ENCODE peak calls at places on chromosomes 7 and 10, in six cellular contexts. L is suprapubic skin, H is mammary epithelial cell, E is hepatocyte, Q is ovary, O is uterus. J is an unnamed sample. For H3K4me1, the result is how much of the 10 kb centered on the place peaks cover.

GRCh38 chr7:130297628-130298027 is 4.7 kb downstream of the CPA4 start:
- DNase-seq in L (no peak), H (no peak), Q (no peak), E (no peak), O (no peak), J (no peak)

GRCh38 chr10:58179238-58179637 is 88.5 kb downstream of the IPMK start:
- DNase-seq in H (peak), O (no peak), L (no peak), E (no peak), Q (no peak), J (no peak)

GRCh38 chr7:66043681-66044497 is 31.7 kb upstream of the ASL start:
- DNase-seq in L (peak), H (no peak), Q (peak), O (peak), E (peak), J (peak)

GRCh38 chr7:31058122-31058521 is 6.0 kb downstream of the ADCYAP1R1 start:
- DNase-seq in E (no peak), Q (no peak), L (no peak), O (no peak), H (peak), J (no peak)

GRCh38 chr7:142445019-142445686 is 187.3 kb upstream of the PRSS58 start:
- DNase-seq in O (no peak), H (no peak), L (no peak), Q (no peak), E (no peak), J (no peak)

GRCh38 chr7:75565129-75565528 is 73.0 kb downstream of the SPDYE5 start:
- DNase-seq in H (peak), E (peak), L (no peak), Q (no peak), O (no peak), J (peak)

GRCh38 chr10:108836362-108836761 is 1086.9 kb downstream of the XPNPEP1 start:
- DNase-seq in O (no peak), E (no peak), Q (no peak), L (no peak), H (no peak), J (no peak)

GRCh38 chr7:130293521-130293920 is 560 bp downstream of the CPA4 start:
- DNase-seq in E (no peak), Q (no peak), H (peak), L (no peak), O (no peak), J (no peak)

GRCh38 chr10:132016514-132016913 is 34.8 kb upstream of the BNIP3 start:
- DNase-seq in Q (no peak), L (no peak), H (no peak), O (no peak), E (no peak), J (no peak)

GRCh38 chr10:97669561-97669960 is 17.5 kb downstream of the AVPI1 start:
- DNase-seq in L (no peak), O (no peak), H (no peak), E (no peak), Q (no peak), J (no peak)

DNA sequence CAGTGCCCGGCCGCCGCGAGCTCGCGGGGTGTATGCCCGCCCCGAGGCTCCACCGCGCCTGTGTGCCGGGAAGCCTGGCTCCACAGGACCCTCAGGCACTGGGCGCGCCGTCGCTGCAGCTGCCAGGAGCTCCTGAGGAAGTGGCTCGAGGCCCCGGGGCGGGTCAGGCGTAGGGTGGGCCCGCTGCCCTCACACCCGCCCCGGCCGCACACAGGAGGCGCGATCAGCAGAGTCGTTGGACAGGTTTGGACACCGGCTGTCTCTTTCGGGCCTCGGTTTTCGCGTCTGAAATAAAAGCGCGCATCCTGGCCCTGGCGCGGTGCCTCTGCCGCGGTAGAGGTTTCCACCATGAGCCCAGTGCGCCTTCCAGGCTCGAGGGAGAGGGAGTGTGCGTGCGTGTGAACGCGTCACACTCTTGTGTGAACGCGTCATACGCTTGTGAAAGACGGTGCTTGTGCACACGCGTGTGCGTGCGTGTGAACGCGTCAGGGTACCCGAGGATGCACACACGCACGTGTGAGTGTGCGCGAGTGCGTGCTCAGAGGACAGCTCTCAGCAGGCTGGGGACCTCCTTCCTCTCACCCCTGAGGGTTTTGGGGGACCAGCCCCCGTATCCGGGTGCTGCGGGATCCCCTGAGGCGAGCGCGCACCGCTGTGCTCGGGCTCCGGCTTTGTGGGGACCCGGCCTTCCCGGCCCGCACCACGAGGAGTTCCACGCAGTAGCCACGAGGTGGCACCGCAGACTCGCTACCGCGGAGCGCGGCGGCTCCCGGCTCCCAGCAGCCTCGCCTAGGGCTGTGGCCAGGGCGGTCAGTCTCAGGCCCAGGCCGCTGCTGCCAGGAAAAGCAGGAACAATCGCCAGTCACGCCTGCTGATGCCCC is 83.8 kb downstream of the BMS1 start:
- DNase-seq in O (peak), H (peak), L (no peak), Q (peak), E (peak), J (peak)
- TF ChIP-seq CTCF in O (peak), H (peak), L (peak), Q (peak), E (peak), J (peak)

GRCh38 chr7:106863216-106863997 is 1.7 kb upstream of the PIK3CG start:
- DNase-seq in E (no peak), O (peak), H (no peak), L (peak), Q (no peak), J (no peak)

GRCh38 chr7:106866298-106867281 is 1.5 kb downstream of the PIK3CG start:
- DNase-seq in E (no peak), H (no peak), Q (no peak), L (no peak), O (no peak), J (no peak)

GRCh38 chr7:106864298-106865081 is 592 bp upstream of the PIK3CG start:
- DNase-seq in Q (no peak), O (no peak), E (no peak), L (no peak), H (no peak), J (no peak)

GRCh38 chr7:106867641-106868351 is 2.7 kb downstream of the PIK3CG start:
- DNase-seq in L (no peak), O (no peak), Q (no peak), E (no peak), H (no peak), J (no peak)

DNA sequence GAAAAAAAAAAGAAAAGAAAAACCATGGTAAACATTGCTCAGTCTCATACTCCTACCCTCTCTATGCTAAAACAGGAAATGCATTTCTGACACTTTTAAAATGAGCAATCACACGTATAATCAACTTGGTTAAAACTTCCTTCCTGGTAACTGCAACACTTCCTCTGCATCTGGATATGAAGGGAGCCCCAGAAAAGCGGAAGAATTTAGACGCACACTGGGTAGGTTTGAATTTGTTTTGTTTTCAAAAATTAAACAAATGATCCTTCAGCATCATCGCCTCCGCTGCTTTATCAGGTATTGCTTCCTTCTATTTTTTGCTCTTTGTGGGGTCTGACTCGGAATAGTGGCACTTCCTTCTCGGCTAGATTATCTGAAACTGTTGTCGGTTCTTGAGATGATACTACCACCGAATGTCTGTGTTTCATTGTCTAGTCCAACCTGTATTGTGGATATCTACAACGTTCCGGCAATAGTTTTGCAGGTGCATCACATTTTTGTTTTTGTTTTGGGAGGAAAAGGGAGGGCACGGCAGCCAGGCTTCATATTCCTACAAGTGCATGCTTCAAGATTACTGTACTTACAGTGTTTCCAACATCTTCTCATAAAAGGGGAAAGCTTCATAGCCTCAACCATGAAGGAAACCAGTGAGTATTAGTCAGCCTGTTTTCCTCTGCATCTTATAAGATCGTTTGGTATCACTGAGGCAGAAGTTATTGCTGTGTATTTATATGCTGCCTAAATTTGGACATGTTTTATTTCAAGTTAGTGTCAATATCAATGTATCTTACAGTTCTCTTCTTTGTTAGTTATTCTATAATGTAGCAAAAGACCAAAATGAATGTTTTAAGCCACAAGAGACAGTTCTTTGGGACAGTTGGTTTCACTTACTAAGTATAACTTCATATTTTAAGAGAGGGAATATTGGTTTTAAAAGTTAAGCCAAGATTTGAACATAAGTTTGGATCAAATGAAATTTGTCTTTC is at the start of gene PIK3CG:
- DNase-seq in E (no peak), Q (no peak), H (no peak), L (no peak), O (no peak), J (no peak)
- H3K4me3 ChIP-seq in E (no peak), Q (no peak), H (no peak), L (peak), O (peak), J (no peak)

DNA sequence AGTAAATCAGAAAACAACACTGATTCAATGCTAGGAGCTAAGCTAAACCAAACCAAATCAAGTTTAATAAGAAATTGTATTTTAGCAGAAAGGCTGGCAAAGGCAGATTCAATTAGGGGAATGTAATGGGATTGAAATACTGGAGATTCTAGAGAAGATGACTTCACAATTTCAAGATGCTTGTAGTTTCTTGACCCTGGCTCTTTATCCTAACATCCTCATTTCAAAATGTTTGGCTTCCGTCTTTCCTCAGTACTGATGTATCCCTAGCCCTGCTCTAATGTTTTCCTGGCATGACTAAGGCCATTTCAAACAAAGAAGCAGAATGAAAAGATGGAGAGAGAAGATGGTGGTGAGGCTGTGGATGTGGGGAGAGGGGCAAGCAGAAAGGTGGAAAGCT is 2.7 kb upstream of the JCAD start:
- DNase-seq in H (no peak), O (no peak), Q (no peak), L (no peak), E (no peak), J (no peak)
- H3K4me1 ChIP-seq in H (under half), O (under half), Q (under half), L (under half), E (under half), J (under half)

DNA sequence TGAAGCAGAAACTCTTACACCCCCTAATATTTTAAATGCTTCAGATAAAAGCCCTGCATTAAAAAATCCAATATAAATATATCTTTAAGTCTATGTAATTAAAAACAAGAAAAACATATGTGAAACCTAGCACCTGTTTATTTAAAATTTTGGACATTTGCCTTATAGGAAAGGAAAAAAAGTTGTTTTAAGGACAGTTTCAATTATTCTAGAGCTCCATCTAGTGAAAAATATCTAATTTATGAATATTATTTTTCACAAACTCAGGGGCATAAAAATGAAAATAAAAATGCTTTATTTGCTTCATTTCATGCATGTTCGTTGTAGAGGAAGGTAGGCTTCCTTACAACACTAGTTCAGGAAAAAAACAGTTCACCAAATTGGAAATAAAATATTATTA is 26.1 kb downstream of the ENKUR start:
- DNase-seq in Q (no peak), E (no peak), O (no peak), H (no peak), L (no peak), J (no peak)
- TF ChIP-seq CTCF in Q (no peak), E (peak), O (peak), H (no peak), L (no peak), J (no peak)

J was measured in lung.